ENCODE peak calls at places on chromosomes 3 and 15, in ten cellular contexts. One of them, this sample, is unnamed.

GRCh38 chr3:127457094-127457475 is 133.4 kb downstream of the TPRA1 start:
- DNase-seq in H7: peak
- DNase-seq in EL: peak
- DNase-seq in AG09319: no peak
- DNase-seq in activated T-helper 1 cell treated with anti-CD3 and anti-CD28 coated beads, Interleukin-12 subunit alpha, Interleukin-12 subunit beta, Interleukin-2, Interleukin-4 antibody, amounts not matched to agents 30 ng/mL and 10 ng/mL and 1 ng/mL, durations not matched to agents 14 hours and 24 hours and 36 hours: no peak
- DNase-seq in SHP77: peak
- DNase-seq in activated CD8-positive, alpha-beta memory T cell treated with anti-CD3 and anti-CD28 coated beads, Interleukin-2, amount 50 U/mL, for 48 hours: peak
- DNase-seq in HEK293T: no peak
- DNase-seq in transverse colon: peak
- DNase-seq in iPS-NIHi11: peak
- DNase-seq in this sample: no peak

GRCh38 chr3:130906374-130906995 is 12.6 kb downstream of the ATP2C1 start:
- DNase-seq in iPS-NIHi11: no peak
- DNase-seq in HEK293T: no peak
- DNase-seq in activated CD8-positive, alpha-beta memory T cell treated with anti-CD3 and anti-CD28 coated beads, Interleukin-2, amount 50 U/mL, for 48 hours: no peak
- DNase-seq in SHP77: no peak
- DNase-seq in AG09319: no peak
- DNase-seq in EL: peak
- DNase-seq in H7: no peak
- DNase-seq in transverse colon: no peak
- DNase-seq in activated T-helper 1 cell treated with anti-CD3 and anti-CD28 coated beads, Interleukin-12 subunit alpha, Interleukin-12 subunit beta, Interleukin-2, Interleukin-4 antibody, amounts not matched to agents 30 ng/mL and 10 ng/mL and 1 ng/mL, durations not matched to agents 14 hours and 24 hours and 36 hours: no peak
- DNase-seq in this sample: no peak

GRCh38 chr15:38176696-38177095 is 75.9 kb upstream of the SPRED1 start:
- DNase-seq in transverse colon: no peak
- DNase-seq in HEK293T: no peak
- DNase-seq in H7: no peak
- DNase-seq in activated T-helper 1 cell treated with anti-CD3 and anti-CD28 coated beads, Interleukin-12 subunit alpha, Interleukin-12 subunit beta, Interleukin-2, Interleukin-4 antibody, amounts not matched to agents 30 ng/mL and 10 ng/mL and 1 ng/mL, durations not matched to agents 14 hours and 24 hours and 36 hours: no peak
- DNase-seq in AG09319: no peak
- DNase-seq in activated CD8-positive, alpha-beta memory T cell treated with anti-CD3 and anti-CD28 coated beads, Interleukin-2, amount 50 U/mL, for 48 hours: no peak
- DNase-seq in EL: no peak
- DNase-seq in SHP77: no peak
- DNase-seq in iPS-NIHi11: no peak
- DNase-seq in this sample: no peak

GRCh38 chr15:60651734-60652141 is 172.8 kb upstream of the ICE2 start:
- DNase-seq in activated CD8-positive, alpha-beta memory T cell treated with anti-CD3 and anti-CD28 coated beads, Interleukin-2, amount 50 U/mL, for 48 hours: no peak
- DNase-seq in EL: no peak
- DNase-seq in H7: no peak
- DNase-seq in activated T-helper 1 cell treated with anti-CD3 and anti-CD28 coated beads, Interleukin-12 subunit alpha, Interleukin-12 subunit beta, Interleukin-2, Interleukin-4 antibody, amounts not matched to agents 30 ng/mL and 10 ng/mL and 1 ng/mL, durations not matched to agents 14 hours and 24 hours and 36 hours: no peak
- DNase-seq in AG09319: no peak
- DNase-seq in HEK293T: peak
- DNase-seq in iPS-NIHi11: no peak
- DNase-seq in transverse colon: no peak
- DNase-seq in SHP77: peak
- DNase-seq in this sample: no peak

GRCh38 chr3:43699864-43700263 is 9.1 kb downstream of the ABHD5 start:
- DNase-seq in AG09319: no peak
- DNase-seq in H7: peak
- DNase-seq in HEK293T: peak
- DNase-seq in EL: peak
- DNase-seq in activated CD8-positive, alpha-beta memory T cell treated with anti-CD3 and anti-CD28 coated beads, Interleukin-2, amount 50 U/mL, for 48 hours: no peak
- DNase-seq in transverse colon: peak
- DNase-seq in activated T-helper 1 cell treated with anti-CD3 and anti-CD28 coated beads, Interleukin-12 subunit alpha, Interleukin-12 subunit beta, Interleukin-2, Interleukin-4 antibody, amounts not matched to agents 30 ng/mL and 10 ng/mL and 1 ng/mL, durations not matched to agents 14 hours and 24 hours and 36 hours: no peak
- DNase-seq in SHP77: no peak
- DNase-seq in iPS-NIHi11: no peak
- DNase-seq in this sample: no peak

GRCh38 chr3:23612296-23612891 is 193.4 kb upstream of the UBE2E1 start:
- DNase-seq in EL: peak
- DNase-seq in iPS-NIHi11: no peak
- DNase-seq in H7: no peak
- DNase-seq in activated T-helper 1 cell treated with anti-CD3 and anti-CD28 coated beads, Interleukin-12 subunit alpha, Interleukin-12 subunit beta, Interleukin-2, Interleukin-4 antibody, amounts not matched to agents 30 ng/mL and 10 ng/mL and 1 ng/mL, durations not matched to agents 14 hours and 24 hours and 36 hours: no peak
- DNase-seq in transverse colon: peak
- DNase-seq in HEK293T: no peak
- DNase-seq in AG09319: no peak
- DNase-seq in activated CD8-positive, alpha-beta memory T cell treated with anti-CD3 and anti-CD28 coated beads, Interleukin-2, amount 50 U/mL, for 48 hours: no peak
- DNase-seq in SHP77: no peak
- DNase-seq in this sample: no peak

GRCh38 chr3:128416578-128417150 is 50.0 kb downstream of the DNAJB8 start:
- DNase-seq in AG09319: no peak
- DNase-seq in HEK293T: peak
- DNase-seq in H7: no peak
- DNase-seq in activated T-helper 1 cell treated with anti-CD3 and anti-CD28 coated beads, Interleukin-12 subunit alpha, Interleukin-12 subunit beta, Interleukin-2, Interleukin-4 antibody, amounts not matched to agents 30 ng/mL and 10 ng/mL and 1 ng/mL, durations not matched to agents 14 hours and 24 hours and 36 hours: no peak
- DNase-seq in iPS-NIHi11: peak
- DNase-seq in EL: peak
- DNase-seq in SHP77: no peak
- DNase-seq in transverse colon: no peak
- DNase-seq in activated CD8-positive, alpha-beta memory T cell treated with anti-CD3 and anti-CD28 coated beads, Interleukin-2, amount 50 U/mL, for 48 hours: no peak
- DNase-seq in this sample: no peak

GRCh38 chr3:49122886-49123545 is 2.4 kb upstream of the USP19 start:
- DNase-seq in H7: no peak
- DNase-seq in transverse colon: no peak
- DNase-seq in AG09319: no peak
- DNase-seq in activated CD8-positive, alpha-beta memory T cell treated with anti-CD3 and anti-CD28 coated beads, Interleukin-2, amount 50 U/mL, for 48 hours: no peak
- DNase-seq in iPS-NIHi11: no peak
- DNase-seq in EL: no peak
- DNase-seq in SHP77: no peak
- DNase-seq in activated T-helper 1 cell treated with anti-CD3 and anti-CD28 coated beads, Interleukin-12 subunit alpha, Interleukin-12 subunit beta, Interleukin-2, Interleukin-4 antibody, amounts not matched to agents 30 ng/mL and 10 ng/mL and 1 ng/mL, durations not matched to agents 14 hours and 24 hours and 36 hours: no peak
- DNase-seq in HEK293T: no peak
- DNase-seq in this sample: no peak

GRCh38 chr3:151305081-151305777 is 11.4 kb downstream of the GPR87 start:
- DNase-seq in HEK293T: peak
- DNase-seq in iPS-NIHi11: peak
- DNase-seq in activated CD8-positive, alpha-beta memory T cell treated with anti-CD3 and anti-CD28 coated beads, Interleukin-2, amount 50 U/mL, for 48 hours: peak
- DNase-seq in EL: peak
- DNase-seq in SHP77: no peak
- DNase-seq in transverse colon: peak
- DNase-seq in AG09319: peak
- DNase-seq in activated T-helper 1 cell treated with anti-CD3 and anti-CD28 coated beads, Interleukin-12 subunit alpha, Interleukin-12 subunit beta, Interleukin-2, Interleukin-4 antibody, amounts not matched to agents 30 ng/mL and 10 ng/mL and 1 ng/mL, durations not matched to agents 14 hours and 24 hours and 36 hours: no peak
- DNase-seq in H7: peak
- DNase-seq in this sample: peak

GRCh38 chr3:195729476-195729875 is 8.7 kb downstream of the MUC20 start:
- DNase-seq in AG09319: no peak
- DNase-seq in H7: peak
- DNase-seq in activated CD8-positive, alpha-beta memory T cell treated with anti-CD3 and anti-CD28 coated beads, Interleukin-2, amount 50 U/mL, for 48 hours: no peak
- DNase-seq in EL: no peak
- DNase-seq in iPS-NIHi11: no peak
- DNase-seq in HEK293T: no peak
- DNase-seq in activated T-helper 1 cell treated with anti-CD3 and anti-CD28 coated beads, Interleukin-12 subunit alpha, Interleukin-12 subunit beta, Interleukin-2, Interleukin-4 antibody, amounts not matched to agents 30 ng/mL and 10 ng/mL and 1 ng/mL, durations not matched to agents 14 hours and 24 hours and 36 hours: no peak
- DNase-seq in transverse colon: no peak
- DNase-seq in SHP77: no peak
- DNase-seq in this sample: no peak

This sample was measured in prostate gland.